ENCODE peak calls at places on chromosome 6, in ten cellular contexts. Q is activated CD8-positive, alpha-beta memory T cell treated with anti-CD3 and anti-CD28 coated beads for 1 hour; U is NCI-H1694 treated with DMSO at 0.1 percent for 48 hours; P is foreskin fibroblast; E is astrocyte of the spinal cord; O is NCI-H1092 treated with DMSO at 0.1 percent for 48 hours; M is stimulated activated CD4-positive, alpha-beta T cell treated with anti-CD3 and anti-CD28 coated beads, Interleukin-2, amount 100 ng/mL, for 48 hours; W is stimulated activated CD8-positive, alpha-beta memory T cell treated with anti-CD3 and anti-CD28 coated beads, Interleukin-7, amount 100 ng/mL, for 24 hours; B is CD8-positive, alpha-beta T cell; I is left kidney. F is an unnamed sample.
A peak's percentile ranks its signal among the peaks of the same experiment; 100 is the strongest.

GRCh38 chr6:9984607-9985006 is 430.3 kb downstream of the TFAP2A start:
- DNase-seq in B (no peak), M (no peak), O (no peak), E (no peak), P (no peak), I (no peak), Q (no peak), U (no peak), W (no peak), F (no peak)

GRCh38 chr6:148307400-148307799 is 35.2 kb upstream of the SASH1 start:
- DNase-seq in Q (no peak), E (no peak), W (no peak), U (no peak), O (no peak), I (no peak), M (no peak), B (no peak), P (no peak), F (no peak)

GRCh38 chr6:132814716-132815570 is 574 bp downstream of the RPS12 start:
- DNase-seq in B (peak; percentile 54), U (no peak), E (no peak), I (no peak), M (no peak), P (no peak), Q (no peak), O (no peak), W (no peak), F (no peak)

GRCh38 chr6:51049288-51049982 is 230.8 kb downstream of the TFAP2B start:
- DNase-seq in Q (no peak), E (no peak), I (no peak), W (no peak), B (no peak), M (no peak), U (no peak), O (no peak), P (no peak), F (no peak)

GRCh38 chr6:33201147-33201545 is 479 bp downstream of the SLC39A7 start:
- DNase-seq in U (no peak), E (no peak), I (no peak), O (no peak), Q (no peak), M (no peak), P (no peak), B (no peak), W (no peak), F (no peak)

GRCh38 chr6:13413906-13414555 is 73.4 kb downstream of the GFOD1 start:
- DNase-seq in E (no peak), B (no peak), W (no peak), M (no peak), O (no peak), P (peak; percentile 47), I (no peak), Q (no peak), U (no peak), F (no peak)

GRCh38 chr6:123829302-123829953 is 25.8 kb downstream of the NKAIN2 start:
- DNase-seq in O (no peak), P (peak; percentile 33), U (no peak), B (no peak), I (peak; percentile 4), Q (no peak), E (peak; percentile 70), M (no peak), W (no peak), F (no peak)

GRCh38 chr6:32108094-32108627 is 977 bp downstream of the TNXB start:
- DNase-seq in Q (no peak), O (no peak), P (peak; percentile 81), M (no peak), U (no peak), E (no peak), W (no peak), B (no peak), I (peak; percentile 45), F (peak; percentile 22)

GRCh38 chr6:137080711-137081110 is 35.9 kb upstream of the IL20RA start:
- DNase-seq in I (no peak), E (no peak), W (no peak), M (no peak), P (no peak), B (no peak), Q (no peak), U (no peak), O (no peak), F (no peak)

GRCh38 chr6:36117639-36118549 is 12.4 kb upstream of the MAPK13 start:
- DNase-seq in P (no peak), O (no peak), Q (no peak), U (no peak), B (no peak), M (no peak), E (no peak), W (no peak), I (no peak), F (no peak)

GRCh38 chr6:47132724-47133123 is 90.6 kb upstream of the ADGRF1 start:
- DNase-seq in Q (no peak), M (no peak), P (no peak), E (no peak), I (peak; percentile 31), W (no peak), U (no peak), B (no peak), O (peak; percentile 37), F (no peak)

GRCh38 chr6:57207141-57207540 is 15.0 kb downstream of the RAB23 start:
- DNase-seq in B (no peak), E (peak; percentile 60), W (no peak), Q (no peak), P (peak; percentile 64), M (no peak), U (no peak), O (no peak), I (no peak), F (no peak)

GRCh38 chr6:159169557-159170332 is 545 bp downstream of the FNDC1 start:
- DNase-seq in O (peak; percentile 5), U (peak; percentile 21), Q (no peak), I (peak; percentile 90), P (peak; percentile 70), W (no peak), E (peak; percentile 46), B (no peak), M (peak; percentile 19), F (no peak)

GRCh38 chr6:44250067-44250717 is 3.3 kb downstream of the HSP90AB1 start:
- DNase-seq in O (no peak), I (no peak), B (no peak), M (no peak), U (no peak), P (no peak), E (no peak), Q (no peak), W (no peak), F (no peak)

GRCh38 chr6:125224236-125224861 is 70.8 kb downstream of the TPD52L1 start:
- DNase-seq in I (no peak), E (no peak), Q (no peak), B (no peak), U (no peak), P (no peak), M (no peak), O (no peak), W (no peak), F (no peak)

GRCh38 chr6:132253211-132253610 is 148.1 kb downstream of the MOXD1 start:
- DNase-seq in U (no peak), P (peak; percentile 55), W (no peak), I (no peak), M (no peak), E (no peak), B (no peak), O (no peak), Q (no peak), F (no peak)

GRCh38 chr6:155882527-155883333 is 427.1 kb upstream of the NOX3 start:
- DNase-seq in M (no peak), E (peak; percentile 28), W (no peak), P (peak; percentile 46), B (no peak), O (no peak), I (peak; percentile 14), U (no peak), Q (no peak), F (no peak)

GRCh38 chr6:119241124-119241491 is 108.5 kb downstream of the MAN1A1 start:
- DNase-seq in W (no peak), E (peak; percentile 47), U (no peak), P (peak; percentile 21), O (no peak), I (peak; percentile 49), Q (no peak), M (no peak), B (no peak), F (peak; percentile 18)

GRCh38 chr6:166626177-166627038 is 643 bp downstream of the RPS6KA2 start:
- DNase-seq in P (peak; percentile 67), M (peak; percentile 22), U (no peak), Q (no peak), W (no peak), O (peak; percentile 76), E (peak; percentile 50), I (peak; percentile 85), B (peak; percentile 62), F (no peak)

GRCh38 chr6:124466949-124467348 is 495.3 kb upstream of the RNF217 start:
- DNase-seq in O (no peak), B (no peak), P (peak; percentile 2), U (no peak), Q (no peak), E (peak; percentile 58), M (no peak), I (no peak), W (no peak), F (no peak)

GRCh38 chr6:31785475-31785874 is 8.3 kb upstream of the VWA7 start:
- DNase-seq in O (no peak), W (no peak), M (no peak), I (no peak), P (no peak), Q (no peak), E (no peak), U (no peak), B (no peak), F (no peak)

GRCh38 chr6:40054602-40055001 is 120.3 kb upstream of the MOCS1 start:
- DNase-seq in B (no peak), I (no peak), E (no peak), W (no peak), P (peak; percentile 2), Q (no peak), O (no peak), M (no peak), U (no peak), F (no peak)

GRCh38 chr6:116847234-116847633 is 18.4 kb upstream of the GPRC6A start:
- DNase-seq in I (peak; percentile 60), Q (no peak), B (no peak), M (no peak), P (peak; percentile 43), E (peak; percentile 56), W (no peak), U (peak; percentile 50), O (peak; percentile 10), F (no peak)

GRCh38 chr6:29631209-29631810 is 1.7 kb downstream of the GABBR1 start:
- DNase-seq in I (no peak), E (no peak), B (no peak), O (no peak), Q (no peak), P (peak; percentile 18), W (no peak), M (no peak), U (no peak), F (no peak)

GRCh38 chr6:167858842-167859520 is 32.3 kb downstream of the AFDN start:
- DNase-seq in B (no peak), W (no peak), U (no peak), M (no peak), E (no peak), P (no peak), Q (no peak), O (no peak), I (no peak), F (no peak)

GRCh38 chr6:169081264-169081663 is 172.4 kb downstream of the THBS2 start:
- DNase-seq in B (no peak), Q (no peak), W (no peak), O (no peak), P (no peak), U (no peak), M (no peak), I (no peak), E (no peak), F (no peak)

GRCh38 chr6:107716688-107717089 is 107.4 kb downstream of the SCML4 start:
- DNase-seq in M (peak; percentile 56), O (no peak), I (no peak), Q (peak; percentile 41), E (no peak), W (peak; percentile 33), U (no peak), B (peak; percentile 82), P (no peak), F (no peak)

GRCh38 chr6:170375661-170376060 is 69.1 kb downstream of the FAM120B start:
- DNase-seq in P (no peak), U (no peak), W (no peak), B (no peak), O (no peak), M (no peak), E (no peak), I (no peak), Q (no peak), F (no peak)

F was measured in amniotic stem cell.